ENCODE peak calls at places on chromosomes 5 and 9, in six cellular contexts. L, C, G, K, A and S are unnamed samples.

GRCh38 chr5:6995115-6995514 is 281.9 kb downstream of the TENT4A start:
- DNase-seq in A (no peak), K (no peak), L (no peak), G (no peak), C (no peak), S (no peak)

GRCh38 chr9:31799953-31800609 is 584.4 kb upstream of the ACO1 start:
- DNase-seq in C (peak), A (no peak), L (peak), G (peak), K (no peak), S (peak)

GRCh38 chr9:127158995-127159801 is 36.8 kb upstream of the ANGPTL2 start:
- DNase-seq in K (peak), C (no peak), L (no peak), A (no peak), G (peak), S (peak)

GRCh38 chr9:126697350-126697749 is 83.6 kb downstream of the LMX1B start:
- DNase-seq in C (no peak), G (no peak), L (no peak), A (no peak), K (peak), S (no peak)

GRCh38 chr5:40578501-40579451 is 100.9 kb upstream of the PTGER4 start:
- DNase-seq in G (no peak), L (peak), A (no peak), C (peak), K (no peak), S (no peak)

GRCh38 chr9:129084087-129084486 is 3.2 kb downstream of the DOLPP1 start:
- DNase-seq in G (no peak), A (no peak), K (no peak), L (no peak), C (no peak), S (no peak)

GRCh38 chr5:68374770-68375518 is 159.4 kb downstream of the PIK3R1 start:
- DNase-seq in L (no peak), C (no peak), A (no peak), K (no peak), G (no peak), S (no peak)

GRCh38 chr5:9149988-9150387 is 395.9 kb downstream of the SEMA5A start:
- DNase-seq in K (no peak), L (peak), C (no peak), A (no peak), G (no peak), S (peak)

GRCh38 chr9:5909999-5910398 is 19.3 kb downstream of the MLANA start:
- DNase-seq in K (no peak), L (peak), C (no peak), A (no peak), G (no peak), S (no peak)

GRCh38 chr5:17928571-17928970 is 294.3 kb downstream of the TAF11L14 start:
- DNase-seq in C (no peak), G (no peak), L (no peak), A (no peak), K (no peak), S (peak)

GRCh38 chr5:139482050-139482889 is at the start of gene STING1:
- DNase-seq in K (peak), G (peak), C (peak), L (peak), A (peak), S (peak)

GRCh38 chr5:140182803-140183367 is 7.9 kb downstream of the CYSTM1 start:
- DNase-seq in K (no peak), A (no peak), G (peak), L (no peak), C (peak), S (no peak)

GRCh38 chr5:40572359-40572758 is 107.4 kb upstream of the PTGER4 start:
- DNase-seq in K (no peak), A (no peak), G (no peak), C (no peak), L (no peak), S (no peak)

GRCh38 chr9:29211003-29211584 is 1637.8 kb upstream of the C9orf72 start:
- DNase-seq in G (no peak), K (no peak), L (no peak), A (no peak), C (no peak), S (no peak)

GRCh38 chr5:106171708-106172107 is 1499.0 kb downstream of the EFNA5 start:
- DNase-seq in K (no peak), L (peak), C (peak), A (no peak), G (no peak), S (no peak)

GRCh38 chr9:111175350-111175749 is 137.1 kb upstream of the LPAR1 start:
- DNase-seq in C (no peak), G (no peak), K (no peak), L (no peak), A (no peak), S (no peak)

GRCh38 chr9:98775831-98776441 is 20.4 kb downstream of the ANKS6 start:
- DNase-seq in L (peak), C (peak), G (peak), K (no peak), A (peak), S (peak)

GRCh38 chr5:74493426-74493825 is 147.1 kb downstream of the ENC1 start:
- DNase-seq in K (no peak), A (no peak), C (no peak), G (no peak), L (no peak), S (no peak)

GRCh38 chr5:176319827-176320554 is 41.6 kb downstream of the KIAA1191 start:
- DNase-seq in A (no peak), G (no peak), L (peak), C (no peak), K (no peak), S (peak)

GRCh38 chr9:12735669-12736068 is 39.2 kb upstream of the LURAP1L start:
- DNase-seq in K (no peak), G (no peak), A (no peak), L (no peak), C (peak), S (no peak)

GRCh38 chr9:69089491-69089890 is 53.9 kb downstream of the FXN start:
- DNase-seq in L (no peak), A (no peak), K (no peak), C (no peak), G (no peak), S (no peak)
- TF ChIP-seq CTCF in L (no peak), A (no peak), K (no peak), C (no peak), G (no peak), S (no peak)

GRCh38 chr5:173513521-173513991 is 102.9 kb downstream of the BOD1 start:
- DNase-seq in K (no peak), G (no peak), L (peak), A (no peak), C (no peak), S (no peak)

GRCh38 chr5:173515526-173515925 is 100.9 kb downstream of the BOD1 start:
- DNase-seq in A (no peak), G (no peak), C (no peak), K (no peak), L (peak), S (peak)

GRCh38 chr5:173509060-173509459 is 107.4 kb downstream of the BOD1 start:
- DNase-seq in C (no peak), G (no peak), A (no peak), L (no peak), K (no peak), S (no peak)

GRCh38 chr5:173514666-173515065 is 101.8 kb downstream of the BOD1 start:
- DNase-seq in C (no peak), A (no peak), K (no peak), L (peak), G (no peak), S (no peak)

DNA sequence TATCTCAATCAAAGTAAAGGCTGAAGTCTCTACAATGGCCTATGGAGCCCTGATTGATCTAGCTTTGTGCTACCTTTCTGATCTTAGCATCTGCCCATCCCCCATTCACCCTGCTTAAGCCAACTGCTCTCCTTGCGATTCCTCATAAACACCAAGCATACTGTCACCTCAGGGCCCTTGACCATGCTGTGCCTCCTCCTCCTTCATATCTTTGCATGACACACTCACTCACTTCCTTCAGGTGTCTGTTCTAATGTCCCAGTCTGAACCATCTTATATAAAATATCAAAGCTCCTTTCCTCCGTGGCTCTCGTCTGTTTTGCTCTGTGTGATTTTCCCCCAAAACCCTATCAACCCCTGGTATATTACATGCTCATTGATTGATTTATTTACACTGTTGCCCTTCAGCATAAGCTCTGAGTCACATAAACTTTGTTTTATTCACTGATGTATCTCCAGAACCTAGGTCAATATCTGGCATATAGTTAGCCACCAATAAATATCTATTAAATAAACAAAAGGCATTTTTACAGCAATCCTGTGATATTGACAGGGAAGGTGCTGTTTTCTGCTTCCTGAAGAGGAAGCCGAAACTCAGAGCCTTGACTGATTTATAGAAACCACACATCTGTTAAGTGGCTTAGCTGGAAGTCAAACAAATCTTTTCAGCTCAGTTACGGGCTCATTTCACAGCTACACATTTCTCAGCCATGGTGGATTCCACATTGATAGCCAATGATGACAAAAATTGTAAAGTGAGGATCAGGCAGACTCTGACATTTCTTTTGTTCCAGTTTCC is 103.6 kb downstream of the BOD1 start:
- DNase-seq in G (no peak), K (no peak), C (no peak), L (peak), A (no peak), S (no peak)
- H3K27ac ChIP-seq in G (no peak), K (no peak), C (no peak), L (peak), A (no peak), S (no peak)

GRCh38 chr5:178119915-178120660 is 6.8 kb downstream of the N4BP3 start:
- DNase-seq in A (no peak), G (no peak), L (no peak), K (no peak), C (no peak), S (no peak)

GRCh38 chr5:178122346-178122745 is 8.5 kb upstream of the RMND5B start:
- DNase-seq in A (no peak), G (no peak), L (no peak), C (no peak), K (no peak), S (no peak)

GRCh38 chr5:178121450-178122276 is 8.3 kb downstream of the N4BP3 start:
- DNase-seq in K (no peak), A (peak), C (no peak), L (no peak), G (no peak), S (no peak)

GRCh38 chr5:178118345-178118744 is 5.0 kb downstream of the N4BP3 start:
- DNase-seq in A (no peak), K (no peak), C (peak), G (no peak), L (no peak), S (no peak)

GRCh38 chr5:178120661-178121357 is 7.5 kb downstream of the N4BP3 start:
- DNase-seq in G (peak), A (peak), L (peak), K (peak), C (peak), S (peak)
- TF ChIP-seq CTCF in G (peak), A (peak), L (peak), K (peak), C (peak), S (peak)

GRCh38 chr9:37429441-37430285 is 7.2 kb downstream of the GRHPR start:
- DNase-seq in L (no peak), K (no peak), C (no peak), A (no peak), G (no peak), S (no peak)
- H3K27ac ChIP-seq in L (no peak), K (no peak), C (no peak), A (no peak), G (no peak), S (peak)

GRCh38 chr5:56147106-56147505 is 86.0 kb downstream of the ANKRD55 start:
- DNase-seq in C (no peak), A (no peak), K (no peak), L (no peak), G (no peak), S (no peak)
- TF ChIP-seq CTCF in C (no peak), A (no peak), K (no peak), L (no peak), G (no peak), S (no peak)

GRCh38 chr9:93540305-93540704 is 36.1 kb upstream of the PHF2 start:
- DNase-seq in G (no peak), L (no peak), A (no peak), K (no peak), C (no peak), S (no peak)
- H3K27ac ChIP-seq in G (no peak), L (no peak), A (no peak), K (no peak), C (no peak), S (no peak)

DNA sequence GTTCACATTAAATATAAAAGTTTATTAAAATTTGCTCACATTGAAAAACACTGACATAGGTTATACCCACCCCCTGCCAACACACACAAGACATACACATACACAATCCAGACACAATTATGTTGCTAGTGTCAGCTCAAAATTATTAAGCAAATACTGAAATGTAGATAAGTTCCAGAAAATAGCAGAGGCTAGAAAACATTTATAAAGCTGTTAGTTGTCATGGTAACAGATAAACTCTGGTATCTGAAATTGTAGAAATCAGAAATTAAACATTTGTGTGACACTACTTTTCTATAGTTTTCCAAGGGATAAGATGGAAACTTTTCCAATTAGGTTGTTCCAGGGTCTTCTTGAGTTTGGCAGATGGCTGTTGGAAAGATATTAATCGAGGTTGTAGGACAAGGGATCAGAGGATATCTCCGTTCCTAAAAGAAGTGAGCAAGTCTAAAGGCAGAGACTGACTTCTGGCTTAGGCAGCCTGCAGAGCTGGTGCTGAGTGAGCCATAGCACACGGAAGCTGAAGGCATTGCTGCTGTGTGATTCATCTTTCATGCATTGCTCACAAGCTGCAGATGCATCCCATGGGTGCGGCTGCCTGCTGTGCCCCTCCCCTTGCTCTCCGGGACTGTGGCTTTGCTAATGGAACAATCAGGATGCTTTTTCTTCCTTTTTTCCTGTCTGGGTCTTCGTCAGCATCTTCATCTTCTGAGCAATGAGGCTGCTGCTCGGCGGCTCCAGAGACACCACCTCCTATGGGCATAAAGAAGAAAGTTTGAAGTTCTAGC is 341.5 kb downstream of the DIRAS2 start:
- DNase-seq in C (peak), G (peak), L (peak), K (no peak), A (no peak), S (peak)
- TF ChIP-seq CTCF in C (no peak), G (no peak), L (no peak), K (no peak), A (no peak), S (no peak)

GRCh38 chr9:4375424-4376195 is 75.7 kb upstream of the GLIS3 start:
- DNase-seq in K (no peak), C (peak), A (no peak), G (no peak), L (peak), S (peak)
- H3K27ac ChIP-seq in K (no peak), C (no peak), A (no peak), G (no peak), L (peak), S (no peak)

GRCh38 chr9:117156150-117156688 is 258.6 kb downstream of the ASTN2 start:
- DNase-seq in K (no peak), C (no peak), L (no peak), G (no peak), A (no peak), S (no peak)

GRCh38 chr9:117164512-117164911 is 250.3 kb downstream of the ASTN2 start:
- DNase-seq in C (no peak), L (no peak), G (no peak), A (no peak), K (no peak), S (no peak)

GRCh38 chr9:117156771-117157535 is 257.9 kb downstream of the ASTN2 start:
- DNase-seq in G (no peak), A (no peak), L (no peak), C (no peak), K (no peak), S (no peak)

GRCh38 chr9:117160254-117160653 is 254.6 kb downstream of the ASTN2 start:
- DNase-seq in K (no peak), C (no peak), L (no peak), G (no peak), A (no peak), S (peak)
- TF ChIP-seq CTCF in K (no peak), C (no peak), L (no peak), G (no peak), A (peak), S (no peak)

DNA sequence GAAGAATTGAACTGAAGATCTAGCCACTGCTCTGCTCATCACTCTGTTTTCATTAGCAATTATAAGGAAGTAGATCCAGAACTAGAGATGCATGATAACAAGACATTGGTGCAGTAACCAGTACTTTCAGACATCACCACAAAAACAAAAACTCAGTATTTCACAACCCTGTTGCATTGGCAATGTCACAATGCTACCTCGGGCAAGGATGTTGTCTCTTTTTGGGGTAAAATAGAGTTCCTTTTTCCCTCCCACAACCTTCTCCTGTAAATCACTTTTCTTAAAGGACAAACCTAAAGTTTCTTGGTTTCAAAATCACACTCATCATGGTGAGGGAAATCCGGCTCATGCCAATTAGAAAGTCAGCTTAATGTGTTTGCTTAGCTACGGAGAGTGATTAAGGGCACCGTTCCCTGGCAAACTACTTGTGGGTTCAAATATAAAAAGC is 420.1 kb upstream of the MEF2C start:
- DNase-seq in G (no peak), L (no peak), A (no peak), C (no peak), K (no peak), S (no peak)
- H3K27ac ChIP-seq in G (no peak), L (no peak), A (no peak), C (no peak), K (no peak), S (no peak)